ENCODE peak calls at places on chromosome 21, in four cellular contexts. One of them, this sample, is unnamed. For H3K4me1, the result is how much of the 10 kb centered on the place peaks cover.

GRCh38 chr21:29196021-29196663 is 65.7 kb downstream of the MAP3K7CL start:
- DNase-seq in naive thymus-derived CD4-positive, alpha-beta T cell: peak
- DNase-seq in right cardiac atrium: peak
- DNase-seq in IMR-90: peak
- DNase-seq in this sample: peak

GRCh38 chr21:34912022-34912933 is 136.8 kb downstream of the RUNX1 start:
- DNase-seq in IMR-90: no peak
- DNase-seq in right cardiac atrium: no peak
- DNase-seq in naive thymus-derived CD4-positive, alpha-beta T cell: no peak
- DNase-seq in this sample: no peak

GRCh38 chr21:31988492-31989285 is 115.9 kb downstream of the HUNK start:
- DNase-seq in right cardiac atrium: no peak
- DNase-seq in IMR-90: peak
- DNase-seq in naive thymus-derived CD4-positive, alpha-beta T cell: no peak
- DNase-seq in this sample: no peak

GRCh38 chr21:43286196-43286595 is 117.4 kb downstream of the CRYAA start:
- DNase-seq in IMR-90: no peak
- DNase-seq in right cardiac atrium: no peak
- DNase-seq in naive thymus-derived CD4-positive, alpha-beta T cell: no peak
- DNase-seq in this sample: no peak

GRCh38 chr21:43269461-43269860 is 100.7 kb downstream of the CRYAA start:
- DNase-seq in right cardiac atrium: peak
- DNase-seq in IMR-90: no peak
- DNase-seq in naive thymus-derived CD4-positive, alpha-beta T cell: no peak
- DNase-seq in this sample: peak

GRCh38 chr21:44603911-44604310 is 3.5 kb downstream of the KRTAP10-7 start:
- DNase-seq in naive thymus-derived CD4-positive, alpha-beta T cell: no peak
- DNase-seq in IMR-90: no peak
- DNase-seq in right cardiac atrium: no peak
- DNase-seq in this sample: no peak

GRCh38 chr21:40967771-40968170 is 120.8 kb upstream of the DSCAM start:
- DNase-seq in IMR-90: no peak
- DNase-seq in naive thymus-derived CD4-positive, alpha-beta T cell: no peak
- DNase-seq in right cardiac atrium: no peak
- DNase-seq in this sample: no peak

GRCh38 chr21:45227735-45228134 is 60.0 kb downstream of the POFUT2 start:
- DNase-seq in naive thymus-derived CD4-positive, alpha-beta T cell: no peak
- DNase-seq in right cardiac atrium: no peak
- DNase-seq in IMR-90: no peak
- DNase-seq in this sample: no peak

DNA sequence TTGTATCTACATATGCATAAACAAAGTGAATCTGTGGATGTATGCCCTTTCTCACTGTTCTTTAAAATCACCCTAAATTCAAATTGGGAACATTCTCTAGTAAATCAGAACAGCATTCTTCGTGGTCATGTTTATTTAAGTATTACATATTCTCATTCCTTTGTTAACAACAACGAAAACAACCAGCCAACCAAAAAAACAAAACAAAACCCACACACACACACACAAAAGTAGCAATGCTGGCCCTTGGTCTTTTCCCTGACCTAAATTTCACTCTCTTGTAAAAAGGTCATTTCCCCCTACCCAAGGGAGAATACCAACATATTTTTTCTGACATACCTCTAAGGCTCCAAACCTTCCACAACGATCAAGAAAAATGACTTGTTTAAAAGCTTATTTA is 102.6 kb downstream of the NRIP1 start:
- DNase-seq in naive thymus-derived CD4-positive, alpha-beta T cell: no peak
- DNase-seq in IMR-90: no peak
- DNase-seq in right cardiac atrium: no peak
- DNase-seq in this sample: no peak
- H3K4me1 ChIP-seq in naive thymus-derived CD4-positive, alpha-beta T cell: under half
- H3K4me1 ChIP-seq in IMR-90: under half
- H3K4me1 ChIP-seq in right cardiac atrium: under half
- H3K4me1 ChIP-seq in this sample: under half

GRCh38 chr21:46618738-46619369 is 14.0 kb upstream of the S100B start:
- DNase-seq in naive thymus-derived CD4-positive, alpha-beta T cell: no peak
- DNase-seq in right cardiac atrium: no peak
- DNase-seq in IMR-90: peak
- DNase-seq in this sample: no peak

GRCh38 chr21:46619846-46620245 is 15.0 kb upstream of the S100B start:
- DNase-seq in right cardiac atrium: no peak
- DNase-seq in IMR-90: peak
- DNase-seq in naive thymus-derived CD4-positive, alpha-beta T cell: no peak
- DNase-seq in this sample: no peak

GRCh38 chr21:46613391-46613790 is 8.5 kb upstream of the S100B start:
- DNase-seq in IMR-90: no peak
- DNase-seq in right cardiac atrium: no peak
- DNase-seq in naive thymus-derived CD4-positive, alpha-beta T cell: no peak
- DNase-seq in this sample: no peak

GRCh38 chr21:46617267-46618051 is 12.6 kb upstream of the S100B start:
- DNase-seq in right cardiac atrium: no peak
- DNase-seq in naive thymus-derived CD4-positive, alpha-beta T cell: no peak
- DNase-seq in IMR-90: peak
- DNase-seq in this sample: no peak

GRCh38 chr21:46616656-46617055 is 11.8 kb upstream of the S100B start:
- DNase-seq in IMR-90: no peak
- DNase-seq in right cardiac atrium: no peak
- DNase-seq in naive thymus-derived CD4-positive, alpha-beta T cell: no peak
- DNase-seq in this sample: no peak
- H3K27ac ChIP-seq in IMR-90: no peak
- H3K27ac ChIP-seq in right cardiac atrium: no peak
- H3K27ac ChIP-seq in naive thymus-derived CD4-positive, alpha-beta T cell: no peak
- H3K27ac ChIP-seq in this sample: no peak

GRCh38 chr21:33380483-33380998 is 22.7 kb upstream of the IFNGR2 start:
- DNase-seq in IMR-90: peak
- DNase-seq in naive thymus-derived CD4-positive, alpha-beta T cell: peak
- DNase-seq in right cardiac atrium: peak
- DNase-seq in this sample: peak

GRCh38 chr21:33384851-33385331 is 18.3 kb upstream of the IFNGR2 start:
- DNase-seq in right cardiac atrium: no peak
- DNase-seq in naive thymus-derived CD4-positive, alpha-beta T cell: no peak
- DNase-seq in IMR-90: peak
- DNase-seq in this sample: peak

GRCh38 chr21:33388188-33388587 is 15.0 kb upstream of the IFNGR2 start:
- DNase-seq in right cardiac atrium: no peak
- DNase-seq in IMR-90: no peak
- DNase-seq in naive thymus-derived CD4-positive, alpha-beta T cell: no peak
- DNase-seq in this sample: no peak

GRCh38 chr21:33386222-33386784 is 16.9 kb upstream of the IFNGR2 start:
- DNase-seq in right cardiac atrium: no peak
- DNase-seq in naive thymus-derived CD4-positive, alpha-beta T cell: no peak
- DNase-seq in IMR-90: no peak
- DNase-seq in this sample: no peak

GRCh38 chr21:33383056-33383888 is 19.9 kb upstream of the IFNGR2 start:
- DNase-seq in right cardiac atrium: peak
- DNase-seq in IMR-90: peak
- DNase-seq in naive thymus-derived CD4-positive, alpha-beta T cell: peak
- DNase-seq in this sample: peak
- H3K4me1 ChIP-seq in right cardiac atrium: under half
- H3K4me1 ChIP-seq in IMR-90: under half
- H3K4me1 ChIP-seq in naive thymus-derived CD4-positive, alpha-beta T cell: under half
- H3K4me1 ChIP-seq in this sample: half or more

GRCh38 chr21:15065381-15066230 is 806 bp upstream of the NRIP1 start:
- DNase-seq in naive thymus-derived CD4-positive, alpha-beta T cell: peak
- DNase-seq in right cardiac atrium: peak
- DNase-seq in IMR-90: peak
- DNase-seq in this sample: peak
- H3K27ac ChIP-seq in naive thymus-derived CD4-positive, alpha-beta T cell: peak
- H3K27ac ChIP-seq in right cardiac atrium: peak
- H3K27ac ChIP-seq in IMR-90: peak
- H3K27ac ChIP-seq in this sample: peak

GRCh38 chr21:42247716-42248115 is 28.8 kb downstream of the ABCG1 start:
- DNase-seq in right cardiac atrium: no peak
- DNase-seq in IMR-90: no peak
- DNase-seq in naive thymus-derived CD4-positive, alpha-beta T cell: no peak
- DNase-seq in this sample: no peak
- H3K4me1 ChIP-seq in right cardiac atrium: under half
- H3K4me1 ChIP-seq in IMR-90: under half
- H3K4me1 ChIP-seq in naive thymus-derived CD4-positive, alpha-beta T cell: under half
- H3K4me1 ChIP-seq in this sample: under half

This sample was measured in CD4-positive, alpha-beta memory T cell.